ENCODE peak calls at places on chromosome 16, in nine cellular contexts. One of them, this sample, is unnamed. For H3K9me3, the result is how much of the 10 kb centered on the place peaks cover.

GRCh38 chr16:86824751-86825310 is 246.5 kb downstream of the FOXL1 start:
- DNase-seq in stomach: no peak
- DNase-seq in WERI-Rb-1: no peak
- DNase-seq in psoas muscle: no peak
- DNase-seq in RWPE2: no peak
- DNase-seq in IMR-90: peak
- DNase-seq in thoracic aorta: no peak
- DNase-seq in H9: peak
- DNase-seq in AG04450: no peak
- DNase-seq in this sample: no peak

GRCh38 chr16:9119795-9120194 is 28.4 kb downstream of the HAPSTR1 start:
- DNase-seq in stomach: no peak
- DNase-seq in thoracic aorta: no peak
- DNase-seq in RWPE2: no peak
- DNase-seq in AG04450: peak
- DNase-seq in WERI-Rb-1: no peak
- DNase-seq in IMR-90: peak
- DNase-seq in H9: no peak
- DNase-seq in psoas muscle: no peak
- DNase-seq in this sample: no peak

GRCh38 chr16:24978370-24978914 is 36.7 kb downstream of the ARHGAP17 start:
- DNase-seq in stomach: no peak
- DNase-seq in thoracic aorta: no peak
- DNase-seq in IMR-90: no peak
- DNase-seq in H9: no peak
- DNase-seq in RWPE2: no peak
- DNase-seq in psoas muscle: no peak
- DNase-seq in WERI-Rb-1: no peak
- DNase-seq in AG04450: no peak
- DNase-seq in this sample: no peak

GRCh38 chr16:75660726-75661302 is 13.2 kb downstream of the TERF2IP start:
- DNase-seq in IMR-90: no peak
- DNase-seq in AG04450: no peak
- DNase-seq in RWPE2: no peak
- DNase-seq in H9: no peak
- DNase-seq in stomach: no peak
- DNase-seq in psoas muscle: no peak
- DNase-seq in WERI-Rb-1: no peak
- DNase-seq in thoracic aorta: no peak
- DNase-seq in this sample: no peak

GRCh38 chr16:88120812-88121211 is 169.6 kb downstream of the BANP start:
- DNase-seq in psoas muscle: no peak
- DNase-seq in IMR-90: no peak
- DNase-seq in RWPE2: no peak
- DNase-seq in AG04450: no peak
- DNase-seq in stomach: no peak
- DNase-seq in thoracic aorta: no peak
- DNase-seq in WERI-Rb-1: no peak
- DNase-seq in H9: no peak
- DNase-seq in this sample: no peak

GRCh38 chr16:59412275-59412841 is 678.2 kb upstream of the GOT2 start:
- DNase-seq in H9: no peak
- DNase-seq in RWPE2: no peak
- DNase-seq in stomach: no peak
- DNase-seq in psoas muscle: no peak
- DNase-seq in thoracic aorta: no peak
- DNase-seq in WERI-Rb-1: peak
- DNase-seq in AG04450: no peak
- DNase-seq in IMR-90: peak
- DNase-seq in this sample: no peak

GRCh38 chr16:102060-102855 is 24.2 kb downstream of the MPG start:
- DNase-seq in IMR-90: peak
- DNase-seq in WERI-Rb-1: no peak
- DNase-seq in RWPE2: no peak
- DNase-seq in psoas muscle: peak
- DNase-seq in H9: no peak
- DNase-seq in AG04450: no peak
- DNase-seq in stomach: no peak
- DNase-seq in thoracic aorta: no peak
- DNase-seq in this sample: peak

GRCh38 chr16:84044108-84044488 is 1.5 kb upstream of the SLC38A8 start:
- DNase-seq in RWPE2: no peak
- DNase-seq in H9: peak
- DNase-seq in WERI-Rb-1: peak
- DNase-seq in IMR-90: peak
- DNase-seq in stomach: no peak
- DNase-seq in psoas muscle: no peak
- DNase-seq in thoracic aorta: no peak
- DNase-seq in AG04450: no peak
- DNase-seq in this sample: no peak

DNA sequence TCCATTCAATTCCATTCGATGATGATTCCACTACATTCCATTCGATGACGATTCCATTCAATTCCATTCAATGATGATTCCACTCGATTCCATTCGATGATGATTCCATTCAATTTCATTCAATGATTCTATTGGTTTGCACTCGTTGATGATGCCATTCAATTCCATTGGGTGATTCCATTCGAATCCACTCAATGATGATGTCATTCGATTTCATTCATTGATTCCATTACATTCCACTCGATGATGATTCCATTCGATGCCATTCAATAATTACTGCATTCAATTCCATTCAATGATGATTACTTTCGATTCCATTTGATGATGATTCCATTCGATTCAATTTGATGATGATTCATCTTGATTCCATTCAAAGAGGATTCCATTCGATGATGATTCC is 1299.4 kb downstream of the TP53TG3F start:
- DNase-seq in AG04450: no peak
- DNase-seq in stomach: no peak
- DNase-seq in WERI-Rb-1: no peak
- DNase-seq in H9: no peak
- DNase-seq in IMR-90: no peak
- DNase-seq in thoracic aorta: no peak
- DNase-seq in RWPE2: no peak
- DNase-seq in psoas muscle: no peak
- DNase-seq in this sample: no peak
- H3K9me3 ChIP-seq in AG04450: under half
- H3K9me3 ChIP-seq in stomach: half or more
- H3K9me3 ChIP-seq in WERI-Rb-1: under half
- H3K9me3 ChIP-seq in H9: half or more
- H3K9me3 ChIP-seq in IMR-90: under half
- H3K9me3 ChIP-seq in thoracic aorta: under half
- H3K9me3 ChIP-seq in RWPE2: under half
- H3K9me3 ChIP-seq in psoas muscle: half or more
- H3K9me3 ChIP-seq in this sample: half or more

GRCh38 chr16:28933176-28933575 is 1.4 kb downstream of the CD19 start:
- DNase-seq in IMR-90: no peak
- DNase-seq in RWPE2: no peak
- DNase-seq in stomach: no peak
- DNase-seq in AG04450: no peak
- DNase-seq in psoas muscle: no peak
- DNase-seq in WERI-Rb-1: no peak
- DNase-seq in H9: no peak
- DNase-seq in thoracic aorta: no peak
- DNase-seq in this sample: no peak

GRCh38 chr16:28931801-28932225 is at the start of gene CD19:
- DNase-seq in RWPE2: no peak
- DNase-seq in stomach: no peak
- DNase-seq in H9: no peak
- DNase-seq in IMR-90: no peak
- DNase-seq in psoas muscle: no peak
- DNase-seq in AG04450: no peak
- DNase-seq in thoracic aorta: no peak
- DNase-seq in WERI-Rb-1: no peak
- DNase-seq in this sample: no peak

GRCh38 chr16:28930203-28930602 is 1.6 kb upstream of the CD19 start:
- DNase-seq in RWPE2: no peak
- DNase-seq in AG04450: no peak
- DNase-seq in stomach: no peak
- DNase-seq in psoas muscle: no peak
- DNase-seq in thoracic aorta: no peak
- DNase-seq in IMR-90: no peak
- DNase-seq in H9: no peak
- DNase-seq in WERI-Rb-1: no peak
- DNase-seq in this sample: no peak

GRCh38 chr16:28932339-28933141 is 769 bp downstream of the CD19 start:
- DNase-seq in AG04450: no peak
- DNase-seq in WERI-Rb-1: peak
- DNase-seq in RWPE2: no peak
- DNase-seq in H9: no peak
- DNase-seq in stomach: no peak
- DNase-seq in psoas muscle: no peak
- DNase-seq in IMR-90: no peak
- DNase-seq in thoracic aorta: no peak
- DNase-seq in this sample: no peak

GRCh38 chr16:28930652-28931051 is 1.1 kb upstream of the CD19 start:
- DNase-seq in psoas muscle: no peak
- DNase-seq in RWPE2: no peak
- DNase-seq in thoracic aorta: no peak
- DNase-seq in WERI-Rb-1: peak
- DNase-seq in AG04450: no peak
- DNase-seq in H9: no peak
- DNase-seq in stomach: no peak
- DNase-seq in IMR-90: no peak
- DNase-seq in this sample: no peak
- H3K27ac ChIP-seq in psoas muscle: no peak
- H3K27ac ChIP-seq in RWPE2: no peak
- H3K27ac ChIP-seq in thoracic aorta: no peak
- H3K27ac ChIP-seq in WERI-Rb-1: no peak
- H3K27ac ChIP-seq in AG04450: no peak
- H3K27ac ChIP-seq in H9: no peak
- H3K27ac ChIP-seq in stomach: no peak
- H3K27ac ChIP-seq in IMR-90: no peak
- H3K27ac ChIP-seq in this sample: no peak

GRCh38 chr16:31877876-31878642 is 4.5 kb downstream of the ZNF267 start:
- DNase-seq in RWPE2: no peak
- DNase-seq in WERI-Rb-1: no peak
- DNase-seq in stomach: no peak
- DNase-seq in IMR-90: no peak
- DNase-seq in psoas muscle: no peak
- DNase-seq in AG04450: no peak
- DNase-seq in H9: no peak
- DNase-seq in thoracic aorta: no peak
- DNase-seq in this sample: no peak

GRCh38 chr16:31876955-31877828 is 3.6 kb downstream of the ZNF267 start:
- DNase-seq in WERI-Rb-1: no peak
- DNase-seq in psoas muscle: no peak
- DNase-seq in IMR-90: peak
- DNase-seq in stomach: no peak
- DNase-seq in thoracic aorta: no peak
- DNase-seq in H9: no peak
- DNase-seq in AG04450: peak
- DNase-seq in RWPE2: no peak
- DNase-seq in this sample: no peak

GRCh38 chr16:31875112-31875803 is 1.7 kb downstream of the ZNF267 start:
- DNase-seq in psoas muscle: no peak
- DNase-seq in thoracic aorta: no peak
- DNase-seq in WERI-Rb-1: no peak
- DNase-seq in IMR-90: peak
- DNase-seq in AG04450: no peak
- DNase-seq in stomach: no peak
- DNase-seq in RWPE2: no peak
- DNase-seq in H9: no peak
- DNase-seq in this sample: no peak

GRCh38 chr16:31879937-31880321 is 6.3 kb downstream of the ZNF267 start:
- DNase-seq in psoas muscle: no peak
- DNase-seq in AG04450: no peak
- DNase-seq in H9: no peak
- DNase-seq in stomach: no peak
- DNase-seq in thoracic aorta: no peak
- DNase-seq in IMR-90: no peak
- DNase-seq in RWPE2: no peak
- DNase-seq in WERI-Rb-1: no peak
- DNase-seq in this sample: no peak

DNA sequence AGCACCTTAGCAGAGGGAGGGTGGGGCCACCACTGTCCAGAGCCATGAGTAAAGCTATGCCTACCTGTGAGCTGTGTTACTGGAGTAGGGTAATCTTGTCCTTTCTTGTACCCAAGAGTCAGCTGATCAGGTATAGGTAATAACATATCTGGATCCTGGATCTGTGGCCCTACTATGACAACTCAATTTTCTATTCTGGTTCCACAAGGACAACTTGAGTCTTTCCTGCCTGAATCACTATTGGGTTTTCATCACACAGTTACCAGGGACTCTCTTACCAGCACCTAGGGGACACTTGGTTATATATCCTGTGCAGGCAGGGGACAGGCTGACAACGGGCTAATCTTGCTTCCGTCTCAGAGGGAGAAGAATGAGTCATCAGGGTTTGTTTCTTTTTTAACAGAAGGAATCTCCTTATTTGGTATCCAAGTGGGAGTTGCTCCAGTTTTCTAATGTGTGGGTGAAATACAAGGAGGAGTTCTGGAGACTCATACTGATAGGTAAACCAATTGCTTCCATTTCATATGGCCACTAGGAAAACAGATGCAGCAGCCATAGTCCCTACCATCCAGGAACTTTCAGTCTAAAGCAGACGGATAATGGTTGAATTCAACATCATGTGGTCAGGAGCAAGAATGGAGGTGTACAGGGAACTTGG is 6.8 kb downstream of the ZNF267 start:
- DNase-seq in IMR-90: peak
- DNase-seq in H9: no peak
- DNase-seq in psoas muscle: no peak
- DNase-seq in AG04450: no peak
- DNase-seq in RWPE2: no peak
- DNase-seq in thoracic aorta: no peak
- DNase-seq in stomach: no peak
- DNase-seq in WERI-Rb-1: no peak
- DNase-seq in this sample: no peak
- H3K9me3 ChIP-seq in IMR-90: under half
- H3K9me3 ChIP-seq in H9: under half
- H3K9me3 ChIP-seq in psoas muscle: under half
- H3K9me3 ChIP-seq in AG04450: under half
- H3K9me3 ChIP-seq in RWPE2: under half
- H3K9me3 ChIP-seq in thoracic aorta: under half
- H3K9me3 ChIP-seq in stomach: under half
- H3K9me3 ChIP-seq in WERI-Rb-1: under half
- H3K9me3 ChIP-seq in this sample: under half

GRCh38 chr16:66741131-66741900 is 10.1 kb downstream of the DYNC1LI2 start:
- DNase-seq in IMR-90: peak
- DNase-seq in WERI-Rb-1: no peak
- DNase-seq in H9: no peak
- DNase-seq in AG04450: peak
- DNase-seq in stomach: peak
- DNase-seq in psoas muscle: peak
- DNase-seq in RWPE2: no peak
- DNase-seq in thoracic aorta: peak
- DNase-seq in this sample: peak

GRCh38 chr16:66731101-66731500 is 20.3 kb downstream of the DYNC1LI2 start:
- DNase-seq in psoas muscle: no peak
- DNase-seq in RWPE2: no peak
- DNase-seq in AG04450: no peak
- DNase-seq in thoracic aorta: no peak
- DNase-seq in IMR-90: no peak
- DNase-seq in WERI-Rb-1: no peak
- DNase-seq in H9: no peak
- DNase-seq in stomach: no peak
- DNase-seq in this sample: no peak

GRCh38 chr16:66740010-66740409 is 11.4 kb downstream of the DYNC1LI2 start:
- DNase-seq in H9: peak
- DNase-seq in IMR-90: peak
- DNase-seq in psoas muscle: no peak
- DNase-seq in WERI-Rb-1: no peak
- DNase-seq in stomach: no peak
- DNase-seq in RWPE2: no peak
- DNase-seq in AG04450: no peak
- DNase-seq in thoracic aorta: no peak
- DNase-seq in this sample: no peak

GRCh38 chr16:66740533-66740932 is 10.9 kb downstream of the DYNC1LI2 start:
- DNase-seq in psoas muscle: no peak
- DNase-seq in RWPE2: no peak
- DNase-seq in WERI-Rb-1: no peak
- DNase-seq in AG04450: no peak
- DNase-seq in IMR-90: no peak
- DNase-seq in thoracic aorta: no peak
- DNase-seq in stomach: peak
- DNase-seq in H9: no peak
- DNase-seq in this sample: no peak

GRCh38 chr16:66735891-66736290 is 15.5 kb downstream of the DYNC1LI2 start:
- DNase-seq in RWPE2: no peak
- DNase-seq in psoas muscle: no peak
- DNase-seq in AG04450: no peak
- DNase-seq in thoracic aorta: no peak
- DNase-seq in WERI-Rb-1: no peak
- DNase-seq in stomach: no peak
- DNase-seq in H9: no peak
- DNase-seq in IMR-90: no peak
- DNase-seq in this sample: no peak
- H3K27ac ChIP-seq in RWPE2: peak
- H3K27ac ChIP-seq in psoas muscle: no peak
- H3K27ac ChIP-seq in AG04450: no peak
- H3K27ac ChIP-seq in thoracic aorta: no peak
- H3K27ac ChIP-seq in WERI-Rb-1: no peak
- H3K27ac ChIP-seq in stomach: no peak
- H3K27ac ChIP-seq in H9: no peak
- H3K27ac ChIP-seq in IMR-90: no peak
- H3K27ac ChIP-seq in this sample: no peak